ENCODE peak calls at places on chromosomes 11 and 22, in five cellular contexts. H is upper lobe of left lung, D is heart left ventricle, X is gastrocnemius medialis, F is Peyer's patch. I is an unnamed sample.

GRCh38 chr11:112238041-112238440 is 11.8 kb downstream of the PTS start:
- DNase-seq in H (no peak), F (no peak), X (no peak), D (no peak), I (no peak)

GRCh38 chr11:66264893-66265292 is 3.5 kb upstream of the RAB1B start:
- DNase-seq in D (no peak), F (no peak), X (no peak), H (no peak), I (no peak)

GRCh38 chr11:109077340-109077927 is 344.6 kb upstream of the C11orf87 start:
- DNase-seq in X (no peak), F (no peak), H (no peak), D (no peak), I (no peak)

GRCh38 chr11:13931356-13931755 is 31.2 kb upstream of the SPON1 start:
- DNase-seq in H (no peak), D (no peak), X (no peak), F (no peak), I (peak; percentile 94)

GRCh38 chr22:20199906-20200305 is 49.1 kb upstream of the CCDC188 start:
- DNase-seq in D (no peak), H (no peak), F (no peak), X (no peak), I (no peak)

GRCh38 chr11:76885390-76886097 is 24.8 kb downstream of the ACER3 start:
- DNase-seq in H (peak; percentile 33), F (no peak), X (no peak), D (no peak), I (no peak)

GRCh38 chr11:75813126-75813525 is 1.9 kb upstream of the UVRAG start:
- DNase-seq in D (no peak), H (no peak), F (peak; percentile 35), X (no peak), I (no peak)

GRCh38 chr11:84056696-84057095 is 770.5 kb upstream of the CCDC90B start:
- DNase-seq in H (no peak), D (no peak), X (no peak), F (no peak), I (no peak)

GRCh38 chr22:21642584-21643448 is 714 bp downstream of the SDF2L1 start:
- DNase-seq in X (no peak), D (no peak), F (peak; percentile 79), H (peak; percentile 48), I (no peak)

GRCh38 chr22:23834830-23835772 is 3.7 kb downstream of the DERL3 start:
- DNase-seq in X (peak; percentile 94), H (no peak), D (peak; percentile 69), F (peak; percentile 44), I (no peak)

GRCh38 chr11:71184421-71185210 is 67.8 kb downstream of the SHANK2 start:
- DNase-seq in H (peak; percentile 14), X (no peak), D (no peak), F (peak; percentile 9), I (no peak)

GRCh38 chr11:118691926-118692830 is 12.7 kb upstream of the TREH start:
- DNase-seq in F (peak; percentile 61), H (peak; percentile 36), D (no peak), X (no peak), I (no peak)

GRCh38 chr11:86249307-86250098 is 5.0 kb downstream of the EED start:
- DNase-seq in F (no peak), H (no peak), D (no peak), X (no peak), I (no peak)

GRCh38 chr11:134069426-134069921 is 602 bp downstream of the JAM3 start:
- DNase-seq in F (peak; percentile 46), H (no peak), X (no peak), D (peak; percentile 46), I (no peak)

GRCh38 chr11:77029829-77030228 is 4.4 kb upstream of the B3GNT6 start:
- DNase-seq in F (no peak), D (no peak), H (no peak), X (no peak), I (no peak)

GRCh38 chr11:125379565-125380343 is 116.3 kb downstream of the FEZ1 start:
- DNase-seq in H (no peak), X (no peak), D (no peak), F (no peak), I (no peak)

GRCh38 chr11:77278595-77279506 is 22.6 kb downstream of the GDPD4 start:
- DNase-seq in X (no peak), F (no peak), D (no peak), H (no peak), I (no peak)

GRCh38 chr11:87366346-87366745 is 328.6 kb downstream of the TMEM135 start:
- DNase-seq in H (no peak), D (no peak), F (no peak), X (no peak), I (no peak)

GRCh38 chr22:26669060-26669481 is 11.7 kb downstream of the MIAT start:
- DNase-seq in D (no peak), F (peak; percentile 54), H (no peak), X (no peak), I (no peak)

GRCh38 chr11:106344392-106344791 is 266.9 kb downstream of the AASDHPPT start:
- DNase-seq in X (no peak), H (no peak), F (no peak), D (no peak), I (no peak)

GRCh38 chr11:33724644-33725035 is 11.6 kb downstream of the CD59 start:
- DNase-seq in D (peak; percentile 46), X (peak; percentile 79), H (peak; percentile 58), F (peak; percentile 52), I (no peak)

GRCh38 chr11:62727007-62727832 is at the start of gene HNRNPUL2:
- DNase-seq in D (peak; percentile 98), F (peak; percentile 99), H (peak; percentile 99), X (peak; percentile 99), I (no peak)
- TF ChIP-seq POLR2A in D (peak; percentile 81), F (peak; percentile 95), H (peak; percentile 99), X (peak; percentile 97), I (peak; percentile 88)

GRCh38 chr11:47244664-47245350 is 3.8 kb downstream of the ACP2 start:
- DNase-seq in X (no peak), F (no peak), D (no peak), H (peak; percentile 38), I (no peak)

GRCh38 chr11:47243454-47243853 is 5.2 kb downstream of the ACP2 start:
- DNase-seq in F (no peak), X (no peak), D (no peak), H (peak; percentile 69), I (no peak)

GRCh38 chr11:47239889-47240288 is 8.7 kb downstream of the ACP2 start:
- DNase-seq in X (no peak), H (no peak), F (no peak), D (no peak), I (no peak)

GRCh38 chr11:47242596-47243192 is 5.9 kb downstream of the ACP2 start:
- DNase-seq in H (no peak), X (no peak), F (no peak), D (no peak), I (no peak)

GRCh38 chr11:47241740-47242400 is 6.7 kb downstream of the ACP2 start:
- DNase-seq in F (no peak), X (no peak), H (no peak), D (no peak), I (no peak)
- TF ChIP-seq POLR2A in F (no peak), X (no peak), H (no peak), D (no peak), I (no peak)

DNA sequence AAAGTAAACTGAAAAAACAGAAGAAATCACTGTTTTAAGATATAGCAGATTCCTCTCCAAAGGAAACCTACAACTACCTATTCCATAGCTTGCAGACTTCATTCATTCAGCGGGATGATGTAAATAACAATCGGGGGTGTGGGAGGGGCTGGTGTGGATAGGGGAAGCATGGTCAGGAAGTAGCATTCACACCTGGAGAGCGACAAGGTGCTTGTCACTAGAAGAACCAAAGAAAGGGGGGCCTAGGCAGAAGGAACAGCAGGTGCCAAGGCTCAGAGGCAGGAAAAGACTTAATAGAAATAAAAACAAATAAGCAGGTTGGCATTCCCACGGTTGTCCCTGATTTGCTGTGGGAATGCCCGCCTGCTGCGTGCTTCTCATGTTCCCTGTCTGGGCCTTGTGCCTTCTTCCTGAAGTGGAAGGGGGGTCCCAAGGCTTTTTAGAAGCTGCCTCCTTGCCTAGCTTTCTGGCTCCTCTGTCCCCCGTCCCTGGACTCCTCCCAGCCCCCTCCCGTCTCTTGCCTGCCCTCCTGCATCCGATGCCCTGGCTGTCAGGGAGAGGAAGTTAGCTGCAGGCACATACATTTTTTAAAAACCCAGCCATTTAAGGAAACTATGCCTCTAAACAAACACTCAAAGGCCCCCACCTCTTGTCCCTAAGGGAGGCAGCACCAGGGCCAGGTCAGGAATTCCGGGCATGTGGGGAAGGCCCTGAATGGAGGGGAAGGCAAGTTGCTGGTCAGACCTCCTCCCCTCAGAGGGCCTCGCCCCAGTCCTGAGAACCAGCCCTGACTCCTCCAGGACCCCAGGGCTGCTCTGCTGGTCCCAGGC is 54.7 kb upstream of the PRDM11 start:
- DNase-seq in H (no peak), D (no peak), X (no peak), F (peak; percentile 31), I (no peak)
- TF ChIP-seq POLR2A in H (no peak), D (no peak), X (no peak), F (no peak), I (no peak)

GRCh38 chr11:57778318-57779037 is 16.9 kb downstream of the CTNND1 start:
- DNase-seq in X (peak; percentile 66), D (peak; percentile 94), H (peak; percentile 91), F (peak; percentile 91), I (no peak)
- TF ChIP-seq POLR2A in X (no peak), D (no peak), H (peak; percentile 59), F (no peak), I (no peak)

DNA sequence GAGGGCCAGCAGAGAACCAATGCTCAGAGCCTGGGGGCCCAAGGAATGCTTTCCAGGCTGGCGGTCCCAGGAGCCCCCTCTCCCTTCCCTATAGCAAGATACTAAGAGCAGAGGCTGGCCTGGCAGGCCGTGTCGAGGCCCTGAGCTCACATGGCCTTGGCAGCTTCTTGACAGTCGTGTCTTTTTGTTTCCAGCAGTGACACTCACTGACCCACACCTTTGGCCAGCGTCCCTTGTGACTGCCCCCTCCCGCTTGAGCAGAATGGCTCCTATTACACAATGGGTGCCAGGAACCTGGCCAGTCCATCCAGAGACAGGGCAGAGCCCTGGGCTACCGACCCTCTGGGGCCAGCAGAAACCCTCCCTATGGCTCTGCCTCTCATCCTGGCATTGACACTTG is 6.4 kb upstream of the CCND1 start:
- DNase-seq in F (peak; percentile 42), X (no peak), H (no peak), D (peak; percentile 47), I (no peak)
- TF ChIP-seq POLR2A in F (no peak), X (no peak), H (no peak), D (no peak), I (no peak)

GRCh38 chr22:37905534-37906363 is at the start of gene MICALL1:
- DNase-seq in D (peak; percentile 79), H (peak; percentile 81), F (peak; percentile 88), X (peak; percentile 61), I (no peak)
- TF ChIP-seq POLR2A in D (no peak), H (peak; percentile 49), F (peak; percentile 71), X (peak; percentile 53), I (peak; percentile 48)

DNA sequence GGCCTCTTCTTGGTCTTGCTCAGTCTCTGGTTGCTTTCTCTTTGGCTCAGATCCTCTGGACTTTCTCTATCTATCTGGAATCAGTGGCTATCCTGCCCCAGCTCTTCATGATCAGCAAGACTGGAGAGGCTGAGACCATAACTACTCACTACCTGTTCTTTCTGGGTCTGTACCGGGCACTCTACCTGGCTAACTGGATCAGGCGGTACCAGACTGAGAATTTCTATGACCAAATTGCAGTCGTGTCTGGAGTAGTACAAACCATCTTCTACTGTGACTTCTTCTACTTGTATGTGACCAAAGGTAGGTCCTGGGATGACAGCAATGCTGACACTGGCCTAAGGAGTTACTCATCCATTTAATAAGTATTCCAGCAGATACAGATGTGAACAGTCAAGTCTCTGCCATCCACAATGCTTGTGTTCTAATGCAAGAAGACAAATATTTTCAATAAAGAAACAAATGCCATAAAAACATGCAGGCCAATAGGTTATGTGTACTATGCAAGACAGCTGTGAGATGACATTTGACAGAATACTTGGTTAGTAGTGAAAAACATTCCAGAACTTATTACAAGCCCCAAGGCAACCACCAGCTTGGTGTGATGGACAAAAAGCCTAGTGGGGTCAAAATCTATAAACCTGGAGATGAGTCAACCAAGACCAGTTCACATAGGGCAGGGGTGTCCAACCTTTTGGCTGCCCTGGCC is 13.4 kb downstream of the KDELR3 start:
- DNase-seq in F (no peak), D (no peak), H (no peak), X (no peak), I (no peak)
- TF ChIP-seq POLR2A in F (no peak), D (no peak), H (no peak), X (no peak), I (no peak)

I was measured in vagina.